ENCODE peak calls at places on chromosomes 2 and 18, in four cellular contexts. D is HepG2, G is WTC11, L is GM12878. B is an unnamed sample.

GRCh38 chr2:96143231-96143847 is 1.9 kb downstream of the DUSP2 start:
- DNase-seq in D (no peak), G (peak; percentile 10), L (no peak), B (no peak)

GRCh38 chr2:20617081-20617575 is 33.8 kb downstream of the HS1BP3 start:
- DNase-seq in D (no peak), G (peak; percentile 57), L (no peak), B (peak; percentile 75)

GRCh38 chr2:163863073-163863472 is 127.3 kb upstream of the FIGN start:
- DNase-seq in D (no peak), G (no peak), L (no peak), B (no peak)

GRCh38 chr2:54595999-54596903 is 127.2 kb upstream of the EML6 start:
- DNase-seq in D (no peak), G (no peak), L (no peak), B (no peak)

GRCh38 chr2:105042189-105042588 is 4.3 kb downstream of the MRPS9 start:
- DNase-seq in D (no peak), G (peak; percentile 21), L (no peak), B (peak; percentile 46)

GRCh38 chr2:9770308-9771100 is 72.8 kb upstream of the TAF1B start:
- DNase-seq in D (peak; percentile 76), G (peak; percentile 77), L (no peak), B (peak; percentile 78)

GRCh38 chr18:69469444-69469919 is 68.8 kb downstream of the DOK6 start:
- DNase-seq in D (no peak), G (peak; percentile 62), L (no peak), B (peak; percentile 41)

GRCh38 chr2:218387369-218388194 is 5.5 kb downstream of the SLC11A1 start:
- DNase-seq in D (peak; percentile 86), G (peak; percentile 83), L (no peak), B (no peak)

GRCh38 chr2:237474511-237474911 is 12.5 kb upstream of the MLPH start:
- DNase-seq in D (no peak), G (no peak), L (no peak), B (no peak)

GRCh38 chr18:27185025-27185763 is at the start of gene CHST9:
- DNase-seq in D (no peak), G (peak; percentile 72), L (no peak), B (no peak)

GRCh38 chr18:8097942-8098341 is 511.3 kb upstream of the RAB12 start:
- DNase-seq in D (no peak), G (no peak), L (no peak), B (no peak)

GRCh38 chr2:111975053-111975552 is 76.7 kb downstream of the MERTK start:
- DNase-seq in D (peak; percentile 75), G (no peak), L (no peak), B (no peak)

DNA sequence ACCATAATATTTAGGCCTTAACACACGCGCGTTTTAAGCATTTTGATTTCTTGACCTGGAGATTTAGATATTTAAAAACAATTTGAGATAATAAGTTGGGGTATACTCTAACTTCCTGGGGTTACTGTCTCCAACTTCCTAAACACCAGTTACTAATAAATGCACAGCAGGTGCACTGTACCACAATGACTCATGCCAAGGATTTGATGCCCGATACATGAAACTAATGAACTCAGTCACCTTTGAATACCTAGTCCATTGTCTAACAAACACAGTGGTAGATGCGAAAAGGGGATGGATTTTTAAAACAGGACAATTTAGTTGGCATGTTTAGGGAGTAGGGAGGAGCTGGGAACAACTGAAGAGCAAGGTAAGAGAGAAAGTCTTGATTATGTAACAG is 21.2 kb downstream of the CABYR start:
- DNase-seq in D (no peak), G (no peak), L (no peak), B (no peak)
- TF ChIP-seq ATF2 in D (no peak), G (no peak), L (no peak), B (no peak)

GRCh38 chr2:152025678-152026287 is 73.1 kb downstream of the CACNB4 start:
- DNase-seq in D (peak; percentile 76), G (peak; percentile 86), L (peak; percentile 63), B (peak; percentile 70)
- TF ChIP-seq USF2 in D (no peak), G (no peak), L (no peak), B (no peak)

DNA sequence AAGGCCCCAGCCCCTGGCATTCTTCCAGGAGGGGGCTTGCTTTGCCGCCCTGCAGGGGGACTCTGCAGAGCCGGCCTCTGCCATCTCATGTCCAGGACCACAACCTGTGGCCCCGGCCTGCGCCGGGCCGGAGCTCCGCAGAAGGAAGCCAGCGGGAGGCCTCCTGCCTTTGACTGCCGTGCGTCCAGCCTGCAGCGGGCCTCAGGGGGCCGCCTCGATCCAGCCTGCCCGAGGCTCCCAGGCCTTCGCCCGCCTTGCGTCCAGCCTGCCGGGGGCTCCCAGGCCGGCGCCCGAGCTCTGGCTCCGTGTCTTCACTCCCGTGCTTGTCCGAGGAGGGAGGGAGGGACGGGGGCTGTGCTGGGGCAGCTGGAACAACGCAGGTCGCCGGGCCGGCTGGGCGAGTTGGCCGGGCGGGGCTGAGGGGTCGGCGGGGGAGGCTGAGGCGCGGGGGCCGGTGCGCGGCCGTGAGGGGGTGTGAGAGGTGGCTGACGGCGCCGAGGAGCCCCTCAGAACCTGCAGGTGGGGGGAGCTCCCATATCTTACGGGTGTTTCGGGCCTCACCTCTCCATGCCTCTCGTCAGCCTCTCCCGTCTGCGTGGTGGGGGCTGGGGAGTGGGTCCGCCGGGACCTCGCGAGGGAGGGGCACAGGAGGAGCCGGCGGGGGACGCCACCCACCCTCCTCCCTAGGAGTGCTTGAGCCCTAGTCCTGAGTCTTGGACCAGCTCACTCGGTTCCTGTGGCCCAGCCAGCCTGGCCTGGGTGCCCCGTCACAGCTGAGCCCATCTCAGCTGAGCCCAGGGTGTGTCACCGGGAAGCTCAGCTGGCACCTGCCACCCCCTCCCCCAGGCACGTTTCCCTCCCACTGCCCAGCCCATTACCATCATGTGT is 20.5 kb downstream of the GPC1 start:
- DNase-seq in D (no peak), G (peak; percentile 56), L (no peak), B (no peak)
- TF ChIP-seq CREM in D (no peak), G (no peak), L (no peak), B (no peak)

GRCh38 chr18:33983126-33983525 is 241.6 kb downstream of the NOL4 start:
- DNase-seq in D (no peak), G (no peak), L (no peak), B (no peak)

GRCh38 chr18:33987206-33987605 is 237.5 kb downstream of the NOL4 start:
- DNase-seq in D (no peak), G (no peak), L (no peak), B (no peak)
- TF ChIP-seq ATF2 in D (no peak), G (no peak), L (no peak), B (no peak)

GRCh38 chr2:120677221-120677620 is 58.4 kb upstream of the GLI2 start:
- DNase-seq in D (no peak), G (no peak), L (no peak), B (no peak)

GRCh38 chr2:120673571-120674061 is 62.1 kb upstream of the GLI2 start:
- DNase-seq in D (no peak), G (no peak), L (no peak), B (no peak)

GRCh38 chr2:120677696-120678095 is 58.0 kb upstream of the GLI2 start:
- DNase-seq in D (no peak), G (no peak), L (no peak), B (no peak)

GRCh38 chr2:120674246-120675170 is 61.2 kb upstream of the GLI2 start:
- DNase-seq in D (no peak), G (no peak), L (no peak), B (no peak)

DNA sequence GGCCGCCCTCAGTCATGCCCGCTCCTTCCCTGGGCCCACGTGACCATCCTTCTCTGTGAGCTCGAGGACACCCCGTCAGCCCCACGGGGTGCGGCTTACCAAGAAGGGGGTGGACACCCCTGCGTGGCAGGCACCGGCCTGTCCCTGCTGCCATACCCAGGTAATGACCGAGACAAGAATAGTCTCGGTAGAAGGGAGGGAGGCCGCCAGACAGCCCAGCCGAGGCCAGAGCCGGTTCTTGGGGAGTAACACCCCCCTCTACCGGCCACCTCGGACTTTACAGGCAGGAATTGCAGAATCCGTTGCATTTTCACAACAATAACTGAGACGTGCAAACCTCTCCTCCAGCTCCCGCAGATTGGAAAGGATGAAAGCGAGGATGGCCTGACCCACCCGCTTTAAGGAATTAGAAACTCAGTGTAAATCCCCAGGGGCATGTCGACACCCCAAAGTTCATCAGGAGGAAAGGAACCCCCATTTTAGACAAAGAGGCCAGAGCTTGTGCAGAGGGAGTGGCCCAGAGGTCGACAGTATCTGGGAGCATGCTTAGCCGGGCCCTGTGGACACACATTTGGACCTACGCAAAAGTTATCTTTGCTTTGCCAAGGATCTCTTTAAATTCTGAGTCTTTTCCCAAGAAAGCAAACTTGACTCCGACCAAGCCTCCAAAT is 60.1 kb upstream of the GLI2 start:
- DNase-seq in D (peak; percentile 50), G (peak; percentile 84), L (no peak), B (peak; percentile 55)
- TF ChIP-seq USF2 in D (no peak), G (peak; percentile 52), L (no peak), B (peak; percentile 85)

B was measured in K562.